ENCODE peak calls at places on chromosomes 16 and 17, in four cellular contexts. X is K562, C is A549, R is SK-N-SH. G is an unnamed sample.

GRCh38 chr16:75053791-75054555 is 55.1 kb downstream of the ZNRF1 start:
- DNase-seq in R (peak; percentile 55), C (peak; percentile 66), X (no peak), G (no peak)

GRCh38 chr17:45222994-45223540 is 1.4 kb downstream of the FMNL1 start:
- DNase-seq in C (no peak), R (peak; percentile 75), X (no peak), G (no peak)

GRCh38 chr16:84650062-84650991 is 2.0 kb downstream of the KLHL36 start:
- DNase-seq in C (peak; percentile 38), R (no peak), X (no peak), G (peak; percentile 86)

GRCh38 chr17:59601130-59601529 is 18.6 kb upstream of the CLTC start:
- DNase-seq in X (no peak), R (no peak), C (no peak), G (no peak)

GRCh38 chr16:11253995-11254912 is 1.8 kb downstream of the SOCS1 start:
- DNase-seq in X (no peak), C (no peak), R (no peak), G (peak; percentile 16)

GRCh38 chr17:38672788-38673713 is 1.7 kb downstream of the EPOP start:
- DNase-seq in R (no peak), C (no peak), X (no peak), G (no peak)

GRCh38 chr16:65958096-65958495 is 408.4 kb upstream of the CDH5 start:
- DNase-seq in X (no peak), C (no peak), R (no peak), G (no peak)

GRCh38 chr17:21098934-21099687 is 27.7 kb upstream of the DHRS7B start:
- DNase-seq in X (peak; percentile 91), C (peak; percentile 94), R (peak; percentile 90), G (peak; percentile 62)

GRCh38 chr17:18035704-18036103 is 3.3 kb downstream of the ATPAF2 start:
- DNase-seq in C (no peak), R (no peak), X (no peak), G (no peak)

GRCh38 chr16:11405331-11406176 is 60.3 kb downstream of the RMI2 start:
- DNase-seq in R (peak; percentile 59), C (peak; percentile 56), X (peak; percentile 63), G (peak; percentile 8)

GRCh38 chr16:47970291-47970931 is 185.4 kb downstream of the ABCC12 start:
- DNase-seq in R (no peak), C (peak; percentile 44), X (no peak), G (peak; percentile 47)

GRCh38 chr17:10574324-10574723 is 24.9 kb upstream of the MYH2 start:
- DNase-seq in C (no peak), X (no peak), R (no peak), G (no peak)

GRCh38 chr16:8956265-8957060 is 7.2 kb downstream of the USP7 start:
- DNase-seq in R (peak; percentile 64), C (no peak), X (no peak), G (no peak)

GRCh38 chr16:8957061-8957392 is 6.7 kb downstream of the USP7 start:
- DNase-seq in R (no peak), C (no peak), X (no peak), G (no peak)

GRCh38 chr16:8957509-8958157 is 6.1 kb downstream of the USP7 start:
- DNase-seq in C (no peak), X (no peak), R (no peak), G (no peak)

GRCh38 chr16:8958344-8958808 is 5.3 kb downstream of the USP7 start:
- DNase-seq in C (no peak), X (peak; percentile 40), R (peak; percentile 62), G (peak; percentile 69)

GRCh38 chr16:8955828-8956227 is 7.9 kb downstream of the USP7 start:
- DNase-seq in X (no peak), R (peak; percentile 70), C (no peak), G (no peak)
- TF ChIP-seq USF2 in X (no peak), R (no peak), C (no peak), G (no peak)

GRCh38 chr17:27533874-27534815 is 77.9 kb downstream of the KSR1 start:
- DNase-seq in C (peak; percentile 78), R (no peak), X (no peak), G (peak; percentile 98)
- TF ChIP-seq RFX5 in C (no peak), R (no peak), X (no peak), G (no peak)

GRCh38 chr16:31455601-31456314 is 3.5 kb upstream of the ARMC5 start:
- DNase-seq in C (peak; percentile 43), X (peak; percentile 39), R (peak; percentile 12), G (no peak)
- TF ChIP-seq SMC3 in C (no peak), X (no peak), R (no peak), G (no peak)

GRCh38 chr16:81004646-81005353 is 1.9 kb downstream of the CMC2 start:
- DNase-seq in R (peak; percentile 21), X (peak; percentile 36), C (peak; percentile 50), G (peak; percentile 62)
- TF ChIP-seq USF2 in R (no peak), X (no peak), C (no peak), G (no peak)

GRCh38 chr17:36703860-36704266 is 102.5 kb downstream of the MRM1 start:
- DNase-seq in R (peak; percentile 37), C (peak; percentile 22), X (peak; percentile 76), G (peak; percentile 11)

GRCh38 chr17:36696805-36697204 is 95.4 kb downstream of the MRM1 start:
- DNase-seq in R (no peak), C (no peak), X (no peak), G (no peak)

DNA sequence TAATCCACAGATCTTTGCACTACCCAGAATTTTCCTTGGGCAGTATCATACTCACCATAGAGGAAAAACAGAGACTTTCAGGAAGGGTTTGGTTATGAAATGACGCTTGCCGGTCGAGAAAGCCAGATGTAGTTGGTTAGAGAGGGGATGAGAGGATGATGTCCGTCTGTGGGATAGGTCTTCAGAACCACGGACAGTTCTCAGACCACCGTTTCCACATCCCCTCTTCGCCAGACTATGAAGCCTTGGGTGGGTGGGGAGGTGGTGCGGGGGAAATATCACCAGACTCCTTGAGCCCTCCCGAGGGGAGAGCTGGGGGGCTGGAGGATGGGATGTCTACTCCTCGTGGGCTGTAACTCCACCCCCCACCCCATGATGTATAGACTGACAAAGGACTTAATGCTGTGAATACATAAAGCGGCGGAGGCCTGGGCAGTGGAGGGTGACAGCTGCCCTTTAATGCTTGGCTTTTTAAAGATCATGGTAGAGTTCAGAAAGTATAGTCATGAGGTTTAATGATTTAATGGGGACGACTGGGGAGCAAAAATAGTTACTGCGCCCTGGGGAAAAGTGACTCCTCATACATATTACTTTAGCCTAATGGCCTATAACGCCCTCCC is 96.6 kb downstream of the MRM1 start:
- DNase-seq in C (no peak), R (no peak), X (peak; percentile 30), G (peak; percentile 8)
- TF ChIP-seq RFX5 in C (no peak), R (no peak), X (no peak), G (no peak)

GRCh38 chr17:63928966-63929695 is 3.0 kb downstream of the CD79B start:
- DNase-seq in X (no peak), R (peak; percentile 21), C (no peak), G (no peak)

GRCh38 chr17:63929860-63930766 is 2.0 kb downstream of the CD79B start:
- DNase-seq in C (no peak), X (no peak), R (peak; percentile 31), G (no peak)

GRCh38 chr17:63927464-63928171 is 4.5 kb downstream of the CD79B start:
- DNase-seq in R (peak; percentile 15), X (no peak), C (no peak), G (no peak)

GRCh38 chr17:63926164-63926563 is 6.0 kb downstream of the CD79B start:
- DNase-seq in X (no peak), R (no peak), C (no peak), G (no peak)

GRCh38 chr17:63928172-63928666 is 3.9 kb downstream of the CD79B start:
- DNase-seq in R (peak; percentile 9), X (no peak), C (no peak), G (no peak)
- TF ChIP-seq SMC3 in R (no peak), X (no peak), C (no peak), G (no peak)

GRCh38 chr17:82931696-82932060 is 91.9 kb upstream of the ZNF750 start:
- DNase-seq in C (no peak), R (no peak), X (no peak), G (peak; percentile 94)
- TF ChIP-seq USF2 in C (no peak), R (no peak), X (no peak), G (peak; percentile 87)

GRCh38 chr16:27495191-27495590 is 54.5 kb downstream of the GTF3C1 start:
- DNase-seq in X (no peak), C (no peak), R (no peak), G (peak; percentile 85)
- TF ChIP-seq RFX5 in X (no peak), C (no peak), R (no peak), G (no peak)

GRCh38 chr16:2675714-2676113 is 6.6 kb upstream of the KCTD5 start:
- DNase-seq in R (no peak), C (no peak), X (no peak), G (peak; percentile 56)
- TF ChIP-seq SMC3 in R (no peak), C (no peak), X (no peak), G (no peak)

DNA sequence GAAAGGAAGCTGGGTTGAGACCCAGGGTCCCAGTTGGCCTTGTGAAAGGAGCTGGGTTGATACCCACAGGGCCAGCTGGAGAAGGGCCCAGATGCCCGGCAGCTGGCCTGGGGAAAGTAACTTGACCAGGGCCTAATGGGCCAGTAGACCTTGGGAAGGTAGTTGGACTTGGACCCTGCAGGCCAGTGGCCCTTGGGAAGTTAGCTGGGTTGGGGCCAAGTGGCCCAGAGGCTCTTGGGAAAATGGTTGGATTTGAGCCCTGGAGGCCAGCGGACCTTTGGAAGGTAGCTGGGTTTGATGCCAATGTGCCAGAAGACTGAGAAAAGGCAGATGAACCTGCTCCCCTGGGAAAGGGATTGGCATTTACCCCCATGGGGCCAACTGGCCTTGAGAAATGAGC is 13.4 kb downstream of the CHTF8 start:
- DNase-seq in C (no peak), R (no peak), X (no peak), G (no peak)
- TF ChIP-seq USF2 in C (no peak), R (no peak), X (no peak), G (no peak)